ENCODE peak calls at places on chromosomes 1 and 21, in six cellular contexts. C is CD8-positive, alpha-beta T cell; D is stomach; X is HFF-Myc; F is GM23338; T is left lung. B is an unnamed sample.

GRCh38 chr21:45541221-45542039 is 810 bp downstream of the SLC19A1 start:
- DNase-seq in C (peak), F (peak), T (peak), X (peak), D (peak), B (peak)

GRCh38 chr1:228320394-228320793 is 86.2 kb downstream of the TRIM11 start:
- DNase-seq in C (no peak), T (no peak), D (no peak), F (no peak), X (no peak), B (no peak)

GRCh38 chr1:172359531-172359991 is 60.9 kb upstream of the C1orf105 start:
- DNase-seq in D (no peak), T (no peak), C (no peak), X (peak), F (no peak), B (no peak)

GRCh38 chr1:204263240-204263848 is 49.6 kb upstream of the GOLT1A start:
- DNase-seq in D (peak), C (no peak), F (no peak), T (no peak), X (no peak), B (no peak)

GRCh38 chr1:60622486-60622885 is 459.9 kb upstream of the NFIA start:
- DNase-seq in C (no peak), X (no peak), D (no peak), F (no peak), T (no peak), B (no peak)

GRCh38 chr1:61797045-61797755 is 54.9 kb downstream of the PATJ start:
- DNase-seq in T (no peak), D (no peak), C (no peak), F (no peak), X (no peak), B (no peak)

GRCh38 chr21:31457675-31458074 is 113.6 kb upstream of the TIAM1 start:
- DNase-seq in T (no peak), X (no peak), F (peak), C (no peak), D (no peak), B (no peak)

GRCh38 chr1:3061981-3062615 is 6.9 kb upstream of the PRDM16 start:
- DNase-seq in T (peak), X (no peak), C (no peak), F (no peak), D (peak), B (no peak)

GRCh38 chr1:162347281-162347680 is 29.4 kb downstream of the SPATA46 start:
- DNase-seq in X (no peak), F (no peak), T (no peak), C (no peak), D (peak), B (no peak)

GRCh38 chr1:164440222-164440621 is 118.8 kb upstream of the PBX1 start:
- DNase-seq in X (no peak), T (no peak), F (peak), D (no peak), C (no peak), B (no peak)

GRCh38 chr1:154838473-154838872 is 31.6 kb downstream of the KCNN3 start:
- DNase-seq in T (no peak), D (no peak), X (no peak), C (no peak), F (no peak), B (no peak)

GRCh38 chr1:178011101-178011828 is 41.4 kb upstream of the SEC16B start:
- DNase-seq in X (peak), D (no peak), F (peak), T (no peak), C (no peak), B (no peak)

GRCh38 chr1:39574646-39575045 is 1.9 kb downstream of the PABPC4 start:
- DNase-seq in X (no peak), T (no peak), D (peak), F (no peak), C (no peak), B (no peak)

GRCh38 chr1:235207202-235207565 is 46.1 kb upstream of the RBM34 start:
- DNase-seq in X (no peak), F (no peak), T (no peak), C (no peak), D (no peak), B (no peak)

GRCh38 chr1:54557956-54558355 is 9.9 kb downstream of the ACOT11 start:
- DNase-seq in D (no peak), X (no peak), F (no peak), C (no peak), T (no peak), B (no peak)

GRCh38 chr1:22736496-22737088 is 26.0 kb downstream of the EPHB2 start:
- DNase-seq in D (no peak), F (peak), C (no peak), T (no peak), X (no peak), B (no peak)

GRCh38 chr1:111989531-111990025 is at the start of gene KCND3:
- DNase-seq in C (no peak), F (peak), D (peak), X (no peak), T (no peak), B (peak)

GRCh38 chr1:63915121-63915520 is 141.3 kb downstream of the ROR1 start:
- DNase-seq in T (no peak), X (no peak), D (no peak), F (peak), C (no peak), B (no peak)

GRCh38 chr1:12593621-12594066 is 24.4 kb downstream of the DHRS3 start:
- DNase-seq in C (no peak), X (no peak), T (no peak), D (no peak), F (no peak), B (peak)

GRCh38 chr1:150165622-150166612 is 16.2 kb downstream of the PLEKHO1 start:
- DNase-seq in X (no peak), F (peak), T (no peak), D (peak), C (peak), B (no peak)

GRCh38 chr1:100769906-100770646 is 50.5 kb downstream of the VCAM1 start:
- DNase-seq in X (no peak), T (no peak), D (no peak), F (no peak), C (no peak), B (no peak)

GRCh38 chr1:109931189-109931672 is 20.6 kb downstream of the CSF1 start:
- DNase-seq in X (no peak), C (peak), T (peak), F (peak), D (peak), B (peak)

GRCh38 chr1:8078176-8078671 is 52.1 kb upstream of the ERRFI1 start:
- DNase-seq in T (no peak), C (no peak), D (no peak), X (no peak), F (peak), B (no peak)

GRCh38 chr21:41250519-41250918 is 66.1 kb upstream of the FAM3B start:
- DNase-seq in F (no peak), C (no peak), D (peak), T (no peak), X (no peak), B (no peak)

GRCh38 chr1:28663871-28664470 is 4.6 kb upstream of the GMEB1 start:
- DNase-seq in F (peak), X (no peak), T (no peak), D (no peak), C (no peak), B (no peak)

GRCh38 chr1:246383791-246384190 is 123.3 kb downstream of the SMYD3 start:
- DNase-seq in T (no peak), F (no peak), X (no peak), C (no peak), D (no peak), B (no peak)

GRCh38 chr1:186967659-186968394 is 139.1 kb downstream of the PLA2G4A start:
- DNase-seq in X (peak), T (no peak), D (no peak), C (no peak), F (no peak), B (no peak)

GRCh38 chr1:115296981-115297380 is 41.1 kb downstream of the NGF start:
- DNase-seq in X (no peak), C (no peak), T (no peak), D (no peak), F (no peak), B (no peak)

GRCh38 chr1:71118086-71118485 is 37.3 kb upstream of the ZRANB2 start:
- DNase-seq in F (no peak), D (no peak), T (no peak), X (no peak), C (no peak), B (no peak)

GRCh38 chr21:31592501-31592900 is 67.0 kb upstream of the SOD1 start:
- DNase-seq in T (no peak), X (no peak), D (no peak), C (no peak), F (no peak), B (no peak)

GRCh38 chr1:161115132-161115711 is 2.6 kb downstream of the PFDN2 start:
- DNase-seq in X (no peak), F (no peak), D (no peak), T (no peak), C (no peak), B (no peak)

GRCh38 chr1:58033311-58033710 is 513.2 kb downstream of the OMA1 start:
- DNase-seq in D (no peak), C (no peak), T (no peak), X (no peak), F (no peak), B (no peak)

GRCh38 chr1:209870151-209870831 is 42.5 kb downstream of the UTP25 start:
- DNase-seq in T (no peak), C (no peak), F (no peak), D (no peak), X (peak), B (no peak)

GRCh38 chr1:25567710-25568089 is 24.3 kb downstream of the LDLRAP1 start:
- DNase-seq in X (no peak), F (no peak), T (no peak), D (no peak), C (no peak), B (no peak)

GRCh38 chr1:164562947-164563346 is 4.0 kb downstream of the PBX1 start:
- DNase-seq in D (no peak), F (no peak), T (no peak), C (no peak), X (no peak), B (no peak)

GRCh38 chr21:46552865-46553379 is 52.0 kb downstream of the S100B start:
- DNase-seq in D (peak), F (no peak), C (no peak), T (no peak), X (no peak), B (no peak)
- H3K4me3 ChIP-seq in D (no peak), F (no peak), C (peak), T (no peak), X (no peak), B (no peak)

DNA sequence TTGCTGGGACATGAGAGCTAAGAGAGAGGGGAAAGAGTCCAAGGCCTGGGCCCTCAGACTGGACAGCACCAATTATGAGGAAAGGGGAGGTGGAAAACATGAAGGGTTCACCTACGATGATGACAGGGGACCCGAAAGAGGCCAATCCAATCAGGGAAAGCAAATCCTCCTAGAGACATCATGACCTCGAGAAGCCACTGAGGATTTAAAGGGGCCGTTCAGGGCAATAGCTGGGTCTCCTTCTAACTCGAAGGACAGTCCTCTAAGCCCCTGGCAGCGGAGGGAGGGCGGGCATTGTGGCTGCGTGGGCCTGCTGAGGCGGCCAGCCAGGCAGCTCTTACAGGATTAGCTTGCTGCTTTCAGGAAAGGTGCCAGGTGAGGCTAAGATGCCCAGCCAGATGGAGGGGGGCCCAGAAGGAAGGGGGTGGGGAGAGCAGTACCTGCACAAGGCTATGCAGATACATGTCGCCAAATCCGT is 7.4 kb downstream of the MEF2D start:
- DNase-seq in T (no peak), C (no peak), X (no peak), D (peak), F (no peak), B (no peak)
- H3K4me3 ChIP-seq in T (no peak), C (no peak), X (no peak), D (peak), F (no peak), B (peak)

GRCh38 chr21:46664316-46664995 is 29.0 kb downstream of the PRMT2 start:
- DNase-seq in T (no peak), F (no peak), X (no peak), D (no peak), C (no peak), B (no peak)

GRCh38 chr21:46667191-46667734 is 31.8 kb downstream of the PRMT2 start:
- DNase-seq in F (peak), C (no peak), X (no peak), T (no peak), D (no peak), B (no peak)

GRCh38 chr21:46667735-46668380 is 32.4 kb downstream of the PRMT2 start:
- DNase-seq in D (no peak), C (no peak), T (no peak), F (peak), X (peak), B (no peak)

GRCh38 chr21:46665566-46665965 is 30.1 kb downstream of the PRMT2 start:
- DNase-seq in D (no peak), X (no peak), C (no peak), T (no peak), F (no peak), B (no peak)

DNA sequence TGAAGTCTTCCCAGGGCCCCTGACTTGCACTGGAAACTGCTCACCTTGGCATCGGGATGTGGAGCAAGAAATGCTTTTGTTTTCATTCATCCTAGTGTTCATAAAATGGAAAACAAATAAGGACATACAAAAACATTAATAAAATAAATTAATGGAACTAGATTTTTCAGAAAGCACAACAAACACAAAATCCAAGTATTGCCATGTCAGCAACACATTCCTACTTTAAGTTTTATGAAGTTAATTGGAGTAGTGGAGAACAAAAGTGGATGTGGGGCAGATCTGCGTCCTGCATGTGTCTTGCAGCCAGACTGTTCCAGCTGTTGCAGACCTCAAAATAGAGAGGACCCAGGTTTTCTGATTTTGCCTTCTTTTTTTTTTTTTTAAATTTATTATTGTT is 32.9 kb downstream of the PRMT2 start:
- DNase-seq in T (no peak), X (no peak), D (no peak), F (no peak), C (no peak), B (no peak)
- H3K4me3 ChIP-seq in T (no peak), X (peak), D (no peak), F (peak), C (no peak), B (peak)

GRCh38 chr1:1212780-1213152 is 1.2 kb downstream of the TNFRSF4 start:
- DNase-seq in T (no peak), C (no peak), X (no peak), F (no peak), D (peak), B (no peak)

GRCh38 chr1:1211541-1212511 is 2.1 kb downstream of the TNFRSF4 start:
- DNase-seq in X (no peak), D (no peak), T (no peak), F (no peak), C (no peak), B (no peak)

GRCh38 chr1:1213919-1214599 is at the start of gene TNFRSF4:
- DNase-seq in F (no peak), X (no peak), T (no peak), C (no peak), D (no peak), B (no peak)

GRCh38 chr1:1215266-1215676 is 1.3 kb upstream of the TNFRSF4 start:
- DNase-seq in D (no peak), X (no peak), F (no peak), C (no peak), T (no peak), B (no peak)

DNA sequence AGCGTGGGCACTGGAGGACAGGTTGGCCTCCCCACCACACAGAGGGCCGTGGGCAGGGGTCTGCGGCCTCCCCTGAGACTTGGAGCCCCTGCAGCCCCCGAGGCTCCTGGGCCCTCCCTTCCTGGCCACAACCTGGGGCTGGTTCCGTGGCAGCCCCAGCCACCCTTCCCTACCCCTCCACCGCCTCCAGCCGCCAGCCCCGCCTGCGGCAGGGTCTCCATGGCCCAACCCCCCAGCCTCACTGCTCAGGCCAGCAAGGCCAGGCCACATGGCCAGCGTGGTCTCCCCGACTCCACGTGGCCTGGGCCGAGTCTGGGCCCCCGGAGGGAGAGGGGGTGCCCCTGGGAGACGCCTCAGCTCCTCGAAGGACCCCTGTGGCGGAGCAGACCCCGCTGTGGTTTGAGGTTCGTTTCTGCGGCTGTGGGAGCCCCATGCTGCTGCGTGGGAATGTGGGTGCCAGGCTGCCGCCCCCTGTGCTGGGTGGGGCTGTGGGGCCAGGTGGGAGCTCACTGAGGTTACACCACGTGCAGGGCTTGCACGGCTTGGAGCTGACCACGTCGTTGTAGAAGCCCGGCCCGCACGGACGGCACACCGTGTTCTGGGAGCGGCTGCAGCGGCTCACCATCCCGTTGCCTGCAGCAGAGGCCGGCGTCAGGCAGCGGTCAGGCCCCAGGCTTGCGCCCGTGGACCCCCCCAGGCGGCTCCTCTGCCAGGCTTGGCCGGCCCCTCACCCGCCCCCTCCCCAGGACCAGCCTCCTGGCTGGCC is 617 bp downstream of the TNFRSF4 start:
- DNase-seq in T (no peak), C (no peak), D (peak), F (no peak), X (no peak), B (no peak)
- H3K4me3 ChIP-seq in T (no peak), C (peak), D (peak), F (no peak), X (no peak), B (no peak)

GRCh38 chr1:223714849-223715709 is 2.7 kb downstream of the CAPN2 start:
- DNase-seq in X (peak), D (no peak), F (peak), T (peak), C (no peak), B (no peak)
- H3K4me3 ChIP-seq in X (peak), D (peak), F (no peak), T (no peak), C (no peak), B (no peak)

GRCh38 chr1:92803140-92803887 is 18.4 kb upstream of the EVI5 start:
- DNase-seq in D (no peak), T (no peak), X (no peak), C (no peak), F (no peak), B (no peak)

GRCh38 chr1:92804721-92805169 is 19.8 kb upstream of the EVI5 start:
- DNase-seq in X (peak), C (no peak), D (peak), T (peak), F (peak), B (peak)

GRCh38 chr1:92805216-92805615 is 20.3 kb upstream of the EVI5 start:
- DNase-seq in D (no peak), C (no peak), X (no peak), F (no peak), T (no peak), B (no peak)

GRCh38 chr1:92808353-92808752 is 23.4 kb upstream of the EVI5 start:
- DNase-seq in T (no peak), X (no peak), C (no peak), F (no peak), D (no peak), B (no peak)
- H3K4me3 ChIP-seq in T (no peak), X (no peak), C (no peak), F (no peak), D (no peak), B (no peak)

DNA sequence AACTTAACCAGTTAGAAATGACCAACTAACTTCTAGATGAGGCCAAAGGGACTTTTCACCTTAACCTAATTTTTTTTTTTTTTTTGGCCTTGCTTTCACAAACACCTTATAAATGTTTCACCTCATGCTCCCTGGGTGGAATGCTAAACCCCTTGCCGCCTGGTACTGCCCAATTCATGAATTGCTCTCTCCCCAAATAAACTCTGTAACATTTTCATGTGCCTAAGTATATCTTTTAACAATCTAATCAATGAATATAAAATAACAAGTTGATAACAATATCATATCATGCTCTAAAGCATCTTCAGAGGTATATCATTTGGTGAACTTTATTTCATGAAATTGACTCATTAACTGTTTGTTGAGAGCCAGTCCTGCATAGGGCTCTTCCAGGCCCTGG is 10.9 kb upstream of the CNN3 start:
- DNase-seq in X (no peak), C (no peak), T (no peak), F (no peak), D (no peak), B (no peak)
- H3K4me3 ChIP-seq in X (no peak), C (no peak), T (no peak), F (no peak), D (no peak), B (no peak)

GRCh38 chr1:41920658-41921057 is 1.9 kb upstream of the HIVEP3 start:
- DNase-seq in X (no peak), D (no peak), T (no peak), C (no peak), F (no peak), B (no peak)

GRCh38 chr1:41917835-41918449 is 780 bp downstream of the HIVEP3 start:
- DNase-seq in C (peak), X (no peak), F (peak), T (peak), D (peak), B (no peak)

GRCh38 chr1:41919764-41920397 is 1.2 kb upstream of the HIVEP3 start:
- DNase-seq in C (peak), T (peak), F (peak), X (no peak), D (peak), B (peak)

GRCh38 chr1:41918450-41919043 is at the start of gene HIVEP3:
- DNase-seq in D (no peak), F (peak), C (no peak), T (no peak), X (no peak), B (no peak)

GRCh38 chr1:41919131-41919530 is 409 bp upstream of the HIVEP3 start:
- DNase-seq in D (no peak), F (no peak), X (no peak), T (no peak), C (no peak), B (no peak)
- H3K4me3 ChIP-seq in D (no peak), F (peak), X (no peak), T (no peak), C (peak), B (no peak)

GRCh38 chr1:208748766-208749165 is 504.6 kb upstream of the PLXNA2 start:
- DNase-seq in X (no peak), D (no peak), C (no peak), T (no peak), F (no peak), B (no peak)
- H3K4me3 ChIP-seq in X (no peak), D (no peak), C (no peak), T (no peak), F (no peak), B (no peak)

B was measured in ascending aorta.